ENCODE peak calls at places on chromosome 1, in ten cellular contexts. One of them, this sample, is unnamed.

GRCh38 chr1:84278905-84279304 is 22.6 kb upstream of the SAMD13 start:
- DNase-seq in lower lobe of right lung: no peak
- DNase-seq in astrocyte: no peak
- DNase-seq in adipocyte: no peak
- DNase-seq in GM23248: no peak
- DNase-seq in HCT116: no peak
- DNase-seq in OCI-LY7: no peak
- DNase-seq in uterus: no peak
- DNase-seq in mucosa of descending colon: no peak
- DNase-seq in pancreas: no peak
- DNase-seq in this sample: no peak

GRCh38 chr1:182725264-182725965 is 41.0 kb upstream of the RGS8 start:
- DNase-seq in lower lobe of right lung: no peak
- DNase-seq in astrocyte: peak; percentile 32
- DNase-seq in adipocyte: no peak
- DNase-seq in GM23248: no peak
- DNase-seq in HCT116: no peak
- DNase-seq in OCI-LY7: no peak
- DNase-seq in uterus: no peak
- DNase-seq in mucosa of descending colon: no peak
- DNase-seq in pancreas: no peak
- DNase-seq in this sample: no peak

GRCh38 chr1:227886993-227887696 is 60.6 kb downstream of the WNT9A start:
- DNase-seq in lower lobe of right lung: peak; percentile 66
- DNase-seq in astrocyte: peak; percentile 37
- DNase-seq in adipocyte: peak; percentile 53
- DNase-seq in GM23248: peak; percentile 62
- DNase-seq in HCT116: no peak
- DNase-seq in OCI-LY7: no peak
- DNase-seq in uterus: peak; percentile 64
- DNase-seq in mucosa of descending colon: peak; percentile 65
- DNase-seq in pancreas: peak; percentile 58
- DNase-seq in this sample: peak; percentile 72

GRCh38 chr1:23126200-23126599 is 42.5 kb downstream of the LUZP1 start:
- DNase-seq in lower lobe of right lung: no peak
- DNase-seq in astrocyte: no peak
- DNase-seq in adipocyte: no peak
- DNase-seq in GM23248: no peak
- DNase-seq in HCT116: no peak
- DNase-seq in OCI-LY7: no peak
- DNase-seq in uterus: no peak
- DNase-seq in mucosa of descending colon: no peak
- DNase-seq in pancreas: no peak
- DNase-seq in this sample: no peak

GRCh38 chr1:31510304-31510703 is 66.0 kb upstream of the TINAGL1 start:
- DNase-seq in lower lobe of right lung: no peak
- DNase-seq in astrocyte: no peak
- DNase-seq in adipocyte: no peak
- DNase-seq in GM23248: no peak
- DNase-seq in HCT116: no peak
- DNase-seq in OCI-LY7: no peak
- DNase-seq in uterus: no peak
- DNase-seq in mucosa of descending colon: no peak
- DNase-seq in pancreas: no peak
- DNase-seq in this sample: no peak

GRCh38 chr1:152188673-152189591 is 29.9 kb upstream of the RPTN start:
- DNase-seq in lower lobe of right lung: peak; percentile 88
- DNase-seq in astrocyte: peak; percentile 44
- DNase-seq in adipocyte: peak; percentile 46
- DNase-seq in GM23248: peak; percentile 86
- DNase-seq in HCT116: no peak
- DNase-seq in OCI-LY7: peak; percentile 48
- DNase-seq in uterus: peak; percentile 53
- DNase-seq in mucosa of descending colon: peak; percentile 79
- DNase-seq in pancreas: peak; percentile 88
- DNase-seq in this sample: peak; percentile 93

GRCh38 chr1:218339267-218339831 is 5.8 kb upstream of the TGFB2 start:
- DNase-seq in lower lobe of right lung: no peak
- DNase-seq in astrocyte: peak; percentile 25
- DNase-seq in adipocyte: peak; percentile 82
- DNase-seq in GM23248: peak; percentile 64
- DNase-seq in HCT116: no peak
- DNase-seq in OCI-LY7: peak; percentile 35
- DNase-seq in uterus: no peak
- DNase-seq in mucosa of descending colon: no peak
- DNase-seq in pancreas: no peak
- DNase-seq in this sample: no peak

GRCh38 chr1:239914827-239915231 is 176.9 kb upstream of the FMN2 start:
- DNase-seq in lower lobe of right lung: no peak
- DNase-seq in astrocyte: peak; percentile 86
- DNase-seq in adipocyte: peak; percentile 82
- DNase-seq in GM23248: peak; percentile 94
- DNase-seq in HCT116: no peak
- DNase-seq in OCI-LY7: no peak
- DNase-seq in uterus: no peak
- DNase-seq in mucosa of descending colon: no peak
- DNase-seq in pancreas: no peak
- DNase-seq in this sample: no peak

GRCh38 chr1:20425622-20426021 is 60.4 kb downstream of the CAMK2N1 start:
- DNase-seq in lower lobe of right lung: no peak
- DNase-seq in astrocyte: no peak
- DNase-seq in adipocyte: no peak
- DNase-seq in GM23248: no peak
- DNase-seq in HCT116: no peak
- DNase-seq in OCI-LY7: no peak
- DNase-seq in uterus: no peak
- DNase-seq in mucosa of descending colon: no peak
- DNase-seq in pancreas: no peak
- DNase-seq in this sample: no peak
- H3K9me3 ChIP-seq in lower lobe of right lung: peaks cover 26% of the 10 kb centered on the region
- H3K9me3 ChIP-seq in astrocyte: no peaks in the 10 kb centered on the region
- H3K9me3 ChIP-seq in adipocyte: peaks cover 53% of the 10 kb centered on the region
- H3K9me3 ChIP-seq in GM23248: peaks cover 15% of the 10 kb centered on the region
- H3K9me3 ChIP-seq in HCT116: peaks cover 14% of the 10 kb centered on the region
- H3K9me3 ChIP-seq in OCI-LY7: peaks cover 40% of the 10 kb centered on the region
- H3K9me3 ChIP-seq in uterus: no peaks in the 10 kb centered on the region
- H3K9me3 ChIP-seq in mucosa of descending colon: peaks cover 11% of the 10 kb centered on the region
- H3K9me3 ChIP-seq in pancreas: no peaks in the 10 kb centered on the region
- H3K9me3 ChIP-seq in this sample: no peaks in the 10 kb centered on the region

DNA sequence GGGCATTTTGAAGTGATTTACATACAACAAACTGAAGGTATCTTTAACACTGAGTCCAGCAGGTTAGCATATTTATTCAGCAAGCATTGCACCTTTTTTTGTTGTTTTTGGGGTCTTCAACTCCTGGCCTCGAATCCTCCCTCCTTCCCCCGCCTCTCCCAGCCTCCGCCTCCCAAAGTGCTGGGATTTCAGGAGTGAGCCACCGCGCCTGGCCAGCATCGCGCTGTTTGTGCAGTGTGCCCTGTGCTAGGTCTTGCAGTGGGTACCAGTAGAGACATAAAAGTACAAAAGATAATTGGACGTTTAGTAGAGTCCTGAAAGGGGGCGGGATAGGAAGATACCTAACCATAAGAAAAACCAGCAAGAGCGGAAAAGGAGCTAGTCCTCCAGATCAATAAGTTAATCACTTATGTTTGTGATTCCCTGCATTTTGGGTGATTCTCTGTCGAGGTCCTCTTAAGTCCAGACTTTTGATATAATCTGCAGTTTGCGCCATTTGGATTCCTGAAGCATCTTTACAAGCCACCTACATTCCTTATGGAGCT is 111.8 kb downstream of the OSBPL9 start:
- DNase-seq in lower lobe of right lung: no peak
- DNase-seq in astrocyte: peak; percentile 9
- DNase-seq in adipocyte: no peak
- DNase-seq in GM23248: no peak
- DNase-seq in HCT116: no peak
- DNase-seq in OCI-LY7: peak; percentile 34
- DNase-seq in uterus: no peak
- DNase-seq in mucosa of descending colon: no peak
- DNase-seq in pancreas: no peak
- DNase-seq in this sample: no peak
- H3K4me3 ChIP-seq in lower lobe of right lung: peak overlapping the region; percentile 69
- H3K4me3 ChIP-seq in astrocyte: peak overlapping the region; percentile 81
- H3K4me3 ChIP-seq in adipocyte: peak overlapping the region; percentile 84
- H3K4me3 ChIP-seq in GM23248: peak overlapping the region; percentile 82
- H3K4me3 ChIP-seq in HCT116: peak overlapping the region; percentile 76
- H3K4me3 ChIP-seq in OCI-LY7: peak overlapping the region; percentile 83
- H3K4me3 ChIP-seq in uterus: peak overlapping the region; percentile 56
- H3K4me3 ChIP-seq in mucosa of descending colon: no peak overlapping the region
- H3K4me3 ChIP-seq in pancreas: peak overlapping the region; percentile 87
- H3K4me3 ChIP-seq in this sample: peak overlapping the region; percentile 69

GRCh38 chr1:161131721-161132409 is 602 bp downstream of the DEDD start:
- DNase-seq in lower lobe of right lung: no peak
- DNase-seq in astrocyte: peak; percentile 25
- DNase-seq in adipocyte: peak; percentile 67
- DNase-seq in GM23248: peak; percentile 59
- DNase-seq in HCT116: no peak
- DNase-seq in OCI-LY7: no peak
- DNase-seq in uterus: no peak
- DNase-seq in mucosa of descending colon: no peak
- DNase-seq in pancreas: no peak
- DNase-seq in this sample: peak; percentile 42

GRCh38 chr1:161130266-161130665 is 2.2 kb downstream of the DEDD start:
- DNase-seq in lower lobe of right lung: no peak
- DNase-seq in astrocyte: no peak
- DNase-seq in adipocyte: no peak
- DNase-seq in GM23248: no peak
- DNase-seq in HCT116: no peak
- DNase-seq in OCI-LY7: no peak
- DNase-seq in uterus: no peak
- DNase-seq in mucosa of descending colon: no peak
- DNase-seq in pancreas: no peak
- DNase-seq in this sample: no peak

GRCh38 chr1:161132410-161133219 is at the start of gene DEDD:
- DNase-seq in lower lobe of right lung: peak; percentile 95
- DNase-seq in astrocyte: peak; percentile 93
- DNase-seq in adipocyte: peak; percentile 96
- DNase-seq in GM23248: peak; percentile 97
- DNase-seq in HCT116: peak; percentile 98
- DNase-seq in OCI-LY7: peak; percentile 95
- DNase-seq in uterus: peak; percentile 93
- DNase-seq in mucosa of descending colon: peak; percentile 91
- DNase-seq in pancreas: peak; percentile 89
- DNase-seq in this sample: peak; percentile 96

GRCh38 chr1:161127649-161128048 is 4.8 kb downstream of the DEDD start:
- DNase-seq in lower lobe of right lung: no peak
- DNase-seq in astrocyte: no peak
- DNase-seq in adipocyte: no peak
- DNase-seq in GM23248: no peak
- DNase-seq in HCT116: no peak
- DNase-seq in OCI-LY7: no peak
- DNase-seq in uterus: no peak
- DNase-seq in mucosa of descending colon: no peak
- DNase-seq in pancreas: no peak
- DNase-seq in this sample: no peak

DNA sequence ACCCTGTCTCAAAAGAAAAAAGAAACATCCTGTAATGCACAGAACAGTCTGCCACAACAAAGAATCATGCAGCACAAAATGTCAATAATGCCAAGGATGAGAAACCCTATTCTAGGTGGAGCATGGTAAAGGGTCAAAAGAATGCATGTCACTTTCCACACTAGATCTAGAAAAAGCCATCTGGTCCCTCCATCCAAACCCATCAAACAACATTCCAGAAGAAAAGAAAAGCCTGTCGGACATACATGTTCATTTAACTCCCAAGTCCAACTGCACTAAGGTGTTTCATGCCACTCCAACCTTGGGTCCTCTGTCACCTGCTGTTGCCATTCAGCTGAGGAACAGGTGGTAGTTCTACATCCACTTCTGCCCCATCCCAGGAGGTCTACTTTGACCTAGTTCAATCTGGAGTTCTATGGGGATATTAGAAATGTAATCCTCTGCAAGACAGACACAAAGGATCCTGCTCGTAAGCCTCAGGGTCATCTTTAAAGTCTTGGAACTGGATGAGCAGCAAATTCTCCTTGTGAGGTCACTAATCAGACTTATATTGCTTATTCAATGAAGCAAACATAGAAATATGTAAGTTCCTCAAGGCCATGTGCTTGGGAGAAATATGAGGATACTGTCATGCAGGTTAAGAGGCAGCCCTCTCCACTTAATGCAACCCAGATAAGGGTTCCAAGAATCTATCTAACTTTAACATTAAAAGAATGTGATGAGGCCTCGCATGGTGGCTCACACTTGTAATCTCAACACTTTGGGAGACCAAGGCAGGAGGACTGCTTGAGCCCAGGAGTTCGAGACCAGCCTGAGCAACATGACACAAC is 3.7 kb downstream of the DEDD start:
- DNase-seq in lower lobe of right lung: no peak
- DNase-seq in astrocyte: no peak
- DNase-seq in adipocyte: no peak
- DNase-seq in GM23248: no peak
- DNase-seq in HCT116: no peak
- DNase-seq in OCI-LY7: no peak
- DNase-seq in uterus: no peak
- DNase-seq in mucosa of descending colon: no peak
- DNase-seq in pancreas: no peak
- DNase-seq in this sample: no peak
- H3K4me1 ChIP-seq in lower lobe of right lung: peaks cover 53% of the 10 kb centered on the region
- H3K4me1 ChIP-seq in astrocyte: peaks cover 5% of the 10 kb centered on the region
- H3K4me1 ChIP-seq in adipocyte: peaks cover 27% of the 10 kb centered on the region
- H3K4me1 ChIP-seq in GM23248: peaks cover 13% of the 10 kb centered on the region
- H3K4me1 ChIP-seq in HCT116: peaks cover 13% of the 10 kb centered on the region
- H3K4me1 ChIP-seq in OCI-LY7: peaks cover 23% of the 10 kb centered on the region
- H3K4me1 ChIP-seq in uterus: no peaks in the 10 kb centered on the region
- H3K4me1 ChIP-seq in mucosa of descending colon: peaks cover 8% of the 10 kb centered on the region
- H3K4me1 ChIP-seq in pancreas: peaks cover 12% of the 10 kb centered on the region
- H3K4me1 ChIP-seq in this sample: peaks cover 14% of the 10 kb centered on the region

GRCh38 chr1:49293016-49293415 is 516.3 kb upstream of the BEND5 start:
- DNase-seq in lower lobe of right lung: no peak
- DNase-seq in astrocyte: no peak
- DNase-seq in adipocyte: no peak
- DNase-seq in GM23248: no peak
- DNase-seq in HCT116: no peak
- DNase-seq in OCI-LY7: no peak
- DNase-seq in uterus: no peak
- DNase-seq in mucosa of descending colon: no peak
- DNase-seq in pancreas: no peak
- DNase-seq in this sample: no peak

GRCh38 chr1:49298304-49298703 is 521.6 kb upstream of the BEND5 start:
- DNase-seq in lower lobe of right lung: no peak
- DNase-seq in astrocyte: no peak
- DNase-seq in adipocyte: peak; percentile 1
- DNase-seq in GM23248: no peak
- DNase-seq in HCT116: no peak
- DNase-seq in OCI-LY7: no peak
- DNase-seq in uterus: no peak
- DNase-seq in mucosa of descending colon: no peak
- DNase-seq in pancreas: no peak
- DNase-seq in this sample: peak; percentile 67

GRCh38 chr1:49297783-49298182 is 521.1 kb upstream of the BEND5 start:
- DNase-seq in lower lobe of right lung: no peak
- DNase-seq in astrocyte: no peak
- DNase-seq in adipocyte: no peak
- DNase-seq in GM23248: no peak
- DNase-seq in HCT116: no peak
- DNase-seq in OCI-LY7: no peak
- DNase-seq in uterus: no peak
- DNase-seq in mucosa of descending colon: no peak
- DNase-seq in pancreas: no peak
- DNase-seq in this sample: no peak

DNA sequence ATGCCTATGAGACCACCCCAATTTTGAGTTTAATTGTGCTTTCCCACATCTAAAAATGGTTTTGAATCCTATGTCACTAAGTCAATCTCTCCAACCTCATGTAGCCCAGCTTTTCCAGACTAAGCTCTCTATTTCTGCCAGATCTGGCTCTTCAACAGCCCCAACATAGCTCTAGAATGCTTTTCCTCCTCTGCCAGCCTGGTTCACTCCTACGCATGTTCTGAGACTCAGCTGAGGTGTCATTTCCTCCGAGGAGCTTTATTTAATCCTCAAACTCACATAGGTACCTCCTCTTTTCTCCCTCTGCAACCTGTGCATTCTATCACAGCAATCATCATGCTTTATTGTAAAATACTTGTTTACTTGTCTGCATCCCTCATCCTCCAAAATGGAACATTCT is 517.8 kb upstream of the BEND5 start:
- DNase-seq in lower lobe of right lung: no peak
- DNase-seq in astrocyte: no peak
- DNase-seq in adipocyte: no peak
- DNase-seq in GM23248: no peak
- DNase-seq in HCT116: no peak
- DNase-seq in OCI-LY7: no peak
- DNase-seq in uterus: no peak
- DNase-seq in mucosa of descending colon: no peak
- DNase-seq in pancreas: no peak
- DNase-seq in this sample: no peak
- H3K9me3 ChIP-seq in lower lobe of right lung: no peaks in the 10 kb centered on the region
- H3K9me3 ChIP-seq in astrocyte: peaks cover 9% of the 10 kb centered on the region
- H3K9me3 ChIP-seq in adipocyte: peaks cover 6% of the 10 kb centered on the region
- H3K9me3 ChIP-seq in GM23248: no peaks in the 10 kb centered on the region
- H3K9me3 ChIP-seq in HCT116: peaks cover 17% of the 10 kb centered on the region
- H3K9me3 ChIP-seq in OCI-LY7: no peaks in the 10 kb centered on the region
- H3K9me3 ChIP-seq in uterus: no peaks in the 10 kb centered on the region
- H3K9me3 ChIP-seq in mucosa of descending colon: peaks cover 19% of the 10 kb centered on the region
- H3K9me3 ChIP-seq in pancreas: no peaks in the 10 kb centered on the region
- H3K9me3 ChIP-seq in this sample: no peaks in the 10 kb centered on the region